ENCODE peak calls at places on chromosomes 2 and 18, in ten cellular contexts. G, T, N, X, R, S, H, C, Q and Z are unnamed samples.

GRCh38 chr18:30957086-30957485 is 85.5 kb downstream of the DSC3 start:
- DNase-seq in G (no peak), T (no peak), N (no peak), X (no peak), R (no peak), S (no peak), H (no peak), C (no peak), Q (no peak), Z (no peak)

GRCh38 chr2:206274434-206275273 is at the start of gene ZDBF2:
- DNase-seq in G (peak), T (peak), N (peak), X (peak), R (peak), S (peak), H (peak), C (peak), Q (no peak), Z (peak)

GRCh38 chr2:201182650-201183372 is at the start of gene CASP10:
- DNase-seq in G (peak), T (peak), N (peak), X (no peak), R (peak), S (peak), H (no peak), C (peak), Q (no peak), Z (peak)

GRCh38 chr2:43110442-43110871 is 115.9 kb downstream of the ZFP36L2 start:
- DNase-seq in G (no peak), T (peak), N (no peak), X (no peak), R (no peak), S (no peak), H (no peak), C (no peak), Q (no peak), Z (no peak)

GRCh38 chr2:23905155-23905554 is 21.8 kb downstream of the ATAD2B start:
- DNase-seq in G (no peak), T (peak), N (no peak), X (no peak), R (no peak), S (no peak), H (no peak), C (no peak), Q (no peak), Z (no peak)

GRCh38 chr2:152298754-152299153 is 36.2 kb upstream of the FMNL2 start:
- DNase-seq in G (no peak), T (peak), N (no peak), X (no peak), R (no peak), S (no peak), H (no peak), C (no peak), Q (no peak), Z (no peak)

GRCh38 chr2:85547859-85548607 is 9.1 kb downstream of the MAT2A start:
- DNase-seq in G (no peak), T (peak), N (no peak), X (no peak), R (no peak), S (no peak), H (no peak), C (no peak), Q (no peak), Z (no peak)

GRCh38 chr18:58416704-58417683 is 211.9 kb downstream of the ALPK2 start:
- DNase-seq in G (no peak), T (peak), N (no peak), X (no peak), R (no peak), S (no peak), H (no peak), C (no peak), Q (no peak), Z (no peak)

GRCh38 chr2:219965287-219965870 is 337.9 kb downstream of the SLC4A3 start:
- DNase-seq in G (no peak), T (no peak), N (no peak), X (no peak), R (no peak), S (no peak), H (no peak), C (no peak), Q (no peak), Z (no peak)